ENCODE peak calls at places on chromosome 17, in seven cellular contexts. Z, L, E, T, R, H and N are unnamed samples. For H3K36me3, the result is how much of the 10 kb centered on the place peaks cover.

GRCh38 chr17:21374455-21375161 is 1.5 kb upstream of the KCNJ12 start:
- DNase-seq in Z (no peak), L (no peak), E (no peak), T (no peak), R (no peak), H (no peak), N (no peak)

GRCh38 chr17:6608321-6608720 is 32.2 kb downstream of the KIAA0753 start:
- DNase-seq in Z (peak), L (no peak), E (no peak), T (no peak), R (no peak), H (no peak), N (peak)

GRCh38 chr17:75571197-75571884 is 16.3 kb upstream of the MYO15B start:
- DNase-seq in Z (peak), L (no peak), E (no peak), T (no peak), R (no peak), H (peak), N (no peak)

GRCh38 chr17:17768415-17769088 is 68.2 kb downstream of the SREBF1 start:
- DNase-seq in Z (no peak), L (peak), E (no peak), T (no peak), R (no peak), H (no peak), N (no peak)

GRCh38 chr17:4965311-4965986 is 2.2 kb downstream of the SPAG7 start:
- DNase-seq in Z (no peak), L (no peak), E (no peak), T (no peak), R (no peak), H (no peak), N (no peak)

GRCh38 chr17:31115168-31115567 is 20.4 kb downstream of the NF1 start:
- DNase-seq in Z (no peak), L (no peak), E (no peak), T (no peak), R (no peak), H (no peak), N (no peak)

GRCh38 chr17:81453049-81453448 is 57.8 kb downstream of the BAHCC1 start:
- DNase-seq in Z (no peak), L (no peak), E (no peak), T (no peak), R (no peak), H (no peak), N (no peak)

GRCh38 chr17:18960803-18961511 is 9.0 kb downstream of the SLC5A10 start:
- DNase-seq in Z (peak), L (peak), E (peak), T (peak), R (peak), H (peak), N (no peak)

GRCh38 chr17:81322271-81323082 is 27.4 kb upstream of the SLC38A10 start:
- DNase-seq in Z (no peak), L (peak), E (peak), T (peak), R (peak), H (no peak), N (peak)

GRCh38 chr17:83179811-83180210 is 100.4 kb downstream of the METRNL start:
- DNase-seq in Z (no peak), L (no peak), E (no peak), T (peak), R (no peak), H (no peak), N (no peak)

GRCh38 chr17:7688808-7689316 is 585 bp downstream of the WRAP53 start:
- DNase-seq in Z (no peak), L (no peak), E (no peak), T (no peak), R (no peak), H (no peak), N (no peak)

GRCh38 chr17:32741381-32741780 is 135.5 kb downstream of the MYO1D start:
- DNase-seq in Z (no peak), L (no peak), E (no peak), T (no peak), R (no peak), H (no peak), N (no peak)

GRCh38 chr17:46002311-46002972 is 3.4 kb downstream of the STH start:
- DNase-seq in Z (peak), L (peak), E (peak), T (peak), R (peak), H (peak), N (peak)

GRCh38 chr17:55275894-55276804 is 11.4 kb downstream of the HLF start:
- DNase-seq in Z (no peak), L (no peak), E (no peak), T (no peak), R (peak), H (no peak), N (no peak)

GRCh38 chr17:50331085-50331791 is 14.7 kb upstream of the XYLT2 start:
- DNase-seq in Z (peak), L (no peak), E (no peak), T (no peak), R (no peak), H (no peak), N (no peak)

GRCh38 chr17:10429416-10430045 is 7.8 kb upstream of the MYH8 start:
- DNase-seq in Z (peak), L (no peak), E (no peak), T (no peak), R (no peak), H (no peak), N (no peak)

GRCh38 chr17:38886643-38887010 is 16.8 kb downstream of the LASP1 start:
- DNase-seq in Z (no peak), L (no peak), E (no peak), T (no peak), R (no peak), H (no peak), N (no peak)

GRCh38 chr17:38890410-38890746 is 20.5 kb downstream of the LASP1 start:
- DNase-seq in Z (no peak), L (no peak), E (no peak), T (no peak), R (no peak), H (no peak), N (no peak)

GRCh38 chr17:38889745-38890409 is 20.0 kb downstream of the LASP1 start:
- DNase-seq in Z (no peak), L (no peak), E (no peak), T (no peak), R (no peak), H (no peak), N (no peak)

GRCh38 chr17:38891441-38891840 is 21.6 kb downstream of the LASP1 start:
- DNase-seq in Z (no peak), L (no peak), E (no peak), T (no peak), R (no peak), H (no peak), N (no peak)

GRCh38 chr17:38888842-38889241 is 19.0 kb downstream of the LASP1 start:
- DNase-seq in Z (no peak), L (no peak), E (no peak), T (no peak), R (no peak), H (no peak), N (no peak)
- H3K36me3 ChIP-seq in Z (half or more), L (half or more), E (half or more), T (under half), R (half or more), H (under half), N (under half)

GRCh38 chr17:66941773-66942452 is 22.6 kb upstream of the CACNG4 start:
- DNase-seq in Z (no peak), L (no peak), E (no peak), T (no peak), R (no peak), H (no peak), N (no peak)
- TF ChIP-seq RAD21 in Z (no peak), L (no peak), E (no peak), T (no peak), R (no peak), H (no peak), N (no peak)

GRCh38 chr17:56935461-56935860 is 21.6 kb upstream of the TRIM25 start:
- DNase-seq in Z (no peak), L (no peak), E (no peak), T (no peak), R (no peak), H (no peak), N (no peak)
- H3K36me3 ChIP-seq in Z (under half), L (under half), E (half or more), T (under half), R (under half), H (under half), N (under half)

GRCh38 chr17:34015253-34015652 is 239.8 kb upstream of the CCL2 start:
- DNase-seq in Z (no peak), L (no peak), E (no peak), T (no peak), R (no peak), H (no peak), N (no peak)
- TF ChIP-seq RAD21 in Z (no peak), L (no peak), E (no peak), T (no peak), R (no peak), H (no peak), N (no peak)

DNA sequence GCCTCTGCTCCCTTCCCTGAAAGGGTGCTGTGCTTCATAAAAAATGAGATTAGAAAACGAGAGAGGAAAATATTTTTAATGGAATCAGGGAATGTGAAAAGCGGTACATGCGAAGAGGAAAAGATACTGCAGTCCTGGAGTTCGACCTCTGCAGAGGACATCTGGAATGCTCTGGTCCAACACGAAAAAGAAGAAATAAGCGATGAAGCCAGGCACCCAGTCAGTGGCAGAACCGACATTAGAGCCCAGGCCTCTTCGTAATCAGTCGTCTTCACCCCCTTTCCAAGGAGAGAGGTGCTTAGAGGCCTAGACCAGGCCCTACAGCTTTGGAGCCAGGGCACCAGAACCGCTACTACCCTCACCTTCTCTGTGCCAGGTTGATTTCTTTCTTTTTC is 459 bp upstream of the MARCHF10 start:
- DNase-seq in Z (no peak), L (no peak), E (no peak), T (no peak), R (no peak), H (no peak), N (no peak)
- H3K36me3 ChIP-seq in Z (under half), L (under half), E (under half), T (under half), R (under half), H (under half), N (under half)

GRCh38 chr17:44083250-44083849 is 12.8 kb downstream of the G6PC3 start:
- DNase-seq in Z (no peak), L (peak), E (no peak), T (no peak), R (peak), H (no peak), N (peak)

GRCh38 chr17:44081681-44082080 is 11.1 kb downstream of the G6PC3 start:
- DNase-seq in Z (no peak), L (no peak), E (no peak), T (no peak), R (no peak), H (no peak), N (no peak)

GRCh38 chr17:44082206-44082605 is 11.7 kb downstream of the G6PC3 start:
- DNase-seq in Z (no peak), L (peak), E (no peak), T (no peak), R (no peak), H (no peak), N (no peak)

GRCh38 chr17:44084921-44085320 is 14.4 kb downstream of the G6PC3 start:
- DNase-seq in Z (no peak), L (no peak), E (no peak), T (no peak), R (no peak), H (no peak), N (no peak)

DNA sequence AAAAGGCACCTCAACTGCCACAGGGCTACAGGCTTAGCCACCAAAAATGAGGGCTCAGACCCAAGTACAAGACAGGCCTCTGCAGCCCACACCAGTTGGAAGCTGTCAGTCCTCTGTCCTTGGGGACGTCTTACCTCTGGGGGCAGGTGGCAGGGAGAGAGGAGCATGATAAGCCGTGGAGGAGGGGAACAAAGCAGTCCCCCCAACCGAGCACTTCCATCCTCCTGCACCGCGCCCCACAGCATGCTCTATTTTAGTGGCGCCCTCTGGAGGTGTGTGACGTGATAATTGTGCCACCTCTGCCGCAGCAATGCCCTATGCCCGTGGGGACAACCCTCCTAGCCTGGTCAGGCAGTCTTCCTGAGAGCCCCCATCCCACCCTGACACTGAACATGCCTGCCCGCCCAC is 13.6 kb downstream of the G6PC3 start:
- DNase-seq in Z (no peak), L (peak), E (peak), T (peak), R (no peak), H (no peak), N (no peak)
- TF ChIP-seq RAD21 in Z (peak), L (peak), E (peak), T (peak), R (peak), H (no peak), N (peak)